ENCODE peak calls at places on chromosomes 2 and 18, in seven cellular contexts. A, S, F, B, R, G and P are unnamed samples.

GRCh38 chr2:190887089-190887488 is 6.5 kb downstream of the GLS start:
- DNase-seq in S (no peak), A (no peak), B (no peak), F (no peak), G (peak; percentile 52), R (peak; percentile 56), P (peak; percentile 49)

GRCh38 chr18:29840101-29840500 is 1202.4 kb downstream of the DSC3 start:
- DNase-seq in F (no peak), B (peak; percentile 62), A (peak; percentile 42), S (no peak), G (peak; percentile 79), R (peak; percentile 84), P (peak; percentile 75)

GRCh38 chr2:45237850-45238542 is 228.7 kb upstream of the SIX2 start:
- DNase-seq in B (peak; percentile 74), F (no peak), G (peak; percentile 99), A (peak; percentile 16), S (no peak), R (peak; percentile 95), P (peak; percentile 96)

GRCh38 chr2:180728928-180729559 is 251.4 kb upstream of the UBE2E3 start:
- DNase-seq in R (peak; percentile 78), S (no peak), F (no peak), B (peak; percentile 93), A (no peak), G (peak; percentile 90), P (peak; percentile 92)

GRCh38 chr18:69752737-69753380 is 194.8 kb downstream of the CD226 start:
- DNase-seq in A (no peak), G (peak; percentile 55), S (no peak), B (no peak), F (no peak), R (no peak), P (no peak)

GRCh38 chr2:137467246-137467862 is 496.9 kb upstream of the HNMT start:
- DNase-seq in F (peak; percentile 72), G (peak; percentile 71), S (peak; percentile 39), A (no peak), R (peak; percentile 48), B (peak; percentile 3), P (peak; percentile 1)

GRCh38 chr2:132415256-132416079 is 1.1 kb upstream of the GPR39 start:
- DNase-seq in B (peak; percentile 57), F (peak; percentile 52), R (peak; percentile 20), G (peak; percentile 79), S (no peak), A (no peak), P (no peak)

GRCh38 chr2:55311444-55311870 is 42.4 kb upstream of the MTIF2 start:
- DNase-seq in R (peak; percentile 59), B (peak; percentile 69), G (peak; percentile 71), F (peak; percentile 4), S (peak; percentile 8), A (no peak), P (no peak)

GRCh38 chr18:54162431-54162830 is 62.0 kb downstream of the MBD2 start:
- DNase-seq in F (no peak), G (peak; percentile 83), S (no peak), R (peak; percentile 49), B (peak; percentile 38), A (no peak), P (peak; percentile 91)

GRCh38 chr2:103445356-103445755 is 683.5 kb downstream of the TMEM182 start:
- DNase-seq in B (no peak), F (no peak), R (no peak), S (no peak), A (no peak), G (no peak), P (no peak)

GRCh38 chr2:26076001-26076587 is 42.2 kb downstream of the RAB10 start:
- DNase-seq in F (no peak), B (no peak), G (peak; percentile 67), R (no peak), A (no peak), S (no peak), P (no peak)

GRCh38 chr2:18118703-18119102 is 240.2 kb downstream of the KCNS3 start:
- DNase-seq in S (no peak), A (no peak), B (no peak), G (peak; percentile 38), F (no peak), R (no peak), P (peak; percentile 59)

GRCh38 chr2:119699016-119699606 is 20.1 kb downstream of the TMEM177 start:
- DNase-seq in R (no peak), G (no peak), A (no peak), B (peak; percentile 13), S (no peak), F (no peak), P (no peak)

GRCh38 chr2:170770304-170771048 is at the start of gene ERICH2:
- DNase-seq in S (peak; percentile 47), G (peak; percentile 88), A (peak; percentile 80), B (peak; percentile 72), R (peak; percentile 84), F (peak; percentile 95), P (peak; percentile 36)

GRCh38 chr18:48957616-48958015 is 6.9 kb upstream of the SMAD7 start:
- DNase-seq in B (no peak), S (no peak), F (no peak), R (no peak), A (no peak), G (no peak), P (no peak)

GRCh38 chr18:26190506-26190905 is 35.7 kb upstream of the TAF4B start:
- DNase-seq in R (no peak), B (no peak), S (peak; percentile 94), A (no peak), G (no peak), F (no peak), P (no peak)

GRCh38 chr2:26477911-26478253 is at the start of gene OTOF:
- DNase-seq in R (peak; percentile 49), F (no peak), A (no peak), G (peak; percentile 14), S (no peak), B (peak; percentile 48), P (peak; percentile 63)

GRCh38 chr2:26457241-26457666 is 20.7 kb downstream of the OTOF start:
- DNase-seq in S (no peak), R (no peak), B (no peak), G (no peak), F (no peak), A (no peak), P (no peak)

GRCh38 chr18:48780151-48781001 is 170.4 kb downstream of the SMAD7 start:
- DNase-seq in F (no peak), A (no peak), B (peak; percentile 33), G (no peak), R (no peak), S (no peak), P (peak; percentile 51)

GRCh38 chr2:150047731-150048130 is 439.7 kb downstream of the RND3 start:
- DNase-seq in G (no peak), B (no peak), R (peak; percentile 19), A (no peak), F (no peak), S (no peak), P (no peak)

GRCh38 chr2:207258191-207258991 is 92.6 kb upstream of the KLF7 start:
- DNase-seq in A (no peak), R (peak; percentile 54), S (no peak), G (peak; percentile 96), F (no peak), B (peak; percentile 100), P (peak; percentile 100)

GRCh38 chr18:79857082-79857661 is 59.4 kb downstream of the KCNG2 start:
- DNase-seq in B (peak; percentile 1), A (no peak), R (peak; percentile 5), S (no peak), F (no peak), G (no peak), P (peak; percentile 53)

GRCh38 chr2:200376422-200377142 is 70.1 kb downstream of the SPATS2L start:
- DNase-seq in B (no peak), R (no peak), S (no peak), G (peak; percentile 42), A (peak; percentile 15), F (no peak), P (no peak)

GRCh38 chr2:30072250-30072842 is 74.5 kb upstream of the YPEL5 start:
- DNase-seq in A (peak; percentile 57), B (peak; percentile 70), G (peak; percentile 91), R (peak; percentile 55), S (peak; percentile 70), F (peak; percentile 89), P (peak; percentile 46)

GRCh38 chr2:231781798-231782726 is 980 bp upstream of the PDE6D start:
- DNase-seq in F (peak; percentile 29), A (peak; percentile 10), B (peak; percentile 70), S (peak; percentile 60), G (peak; percentile 30), R (peak; percentile 69), P (peak; percentile 53)

GRCh38 chr2:42052702-42053481 is 5.1 kb downstream of the PKDCC start:
- DNase-seq in F (no peak), A (no peak), G (no peak), R (no peak), B (peak; percentile 77), S (no peak), P (peak; percentile 37)
- H3K4me1 ChIP-seq in F (peaks cover 48% of the 10 kb centered on the region), A (no peaks in the 10 kb centered on the region), G (peaks cover 20% of the 10 kb centered on the region), R (no peaks in the 10 kb centered on the region), B (peaks cover 48% of the 10 kb centered on the region), S (no peaks in the 10 kb centered on the region), P (peaks cover 29% of the 10 kb centered on the region)

GRCh38 chr2:8170552-8170951 is 511.3 kb upstream of the ID2 start:
- DNase-seq in A (no peak), R (no peak), S (no peak), B (no peak), F (no peak), G (no peak), P (no peak)
- H2AFZ ChIP-seq in A (no peak overlapping the region), R (no peak overlapping the region), S (no peak overlapping the region), B (no peak overlapping the region), F (peak overlapping the region; percentile 89), G (no peak overlapping the region), P (no peak overlapping the region)

GRCh38 chr2:242088471-242089212 is 219.1 kb downstream of the RTP5 start:
- DNase-seq in S (peak; percentile 93), R (peak; percentile 84), A (peak; percentile 58), B (peak; percentile 82), F (peak; percentile 93), G (peak; percentile 90), P (peak; percentile 61)

GRCh38 chr2:242085941-242086621 is 216.6 kb downstream of the RTP5 start:
- DNase-seq in R (no peak), B (peak; percentile 15), S (peak; percentile 50), F (no peak), A (no peak), G (peak; percentile 2), P (no peak)
- H3K4me2 ChIP-seq in R (no peak overlapping the region), B (no peak overlapping the region), S (peak overlapping the region; percentile 50), F (no peak overlapping the region), A (no peak overlapping the region), G (no peak overlapping the region), P (no peak overlapping the region)

GRCh38 chr2:99472327-99472960 is 17.4 kb downstream of the REV1 start:
- DNase-seq in A (no peak), B (no peak), R (no peak), G (peak; percentile 70), F (no peak), S (no peak), P (no peak)

GRCh38 chr2:99473496-99474083 is 16.2 kb downstream of the REV1 start:
- DNase-seq in R (no peak), G (no peak), F (no peak), A (no peak), S (no peak), B (no peak), P (no peak)

GRCh38 chr2:99471635-99472326 is 18.0 kb downstream of the REV1 start:
- DNase-seq in A (no peak), F (no peak), B (no peak), G (peak; percentile 48), R (peak; percentile 84), S (no peak), P (no peak)

GRCh38 chr2:99469394-99469793 is 20.4 kb downstream of the REV1 start:
- DNase-seq in R (no peak), S (no peak), A (no peak), G (no peak), B (no peak), F (no peak), P (no peak)

GRCh38 chr2:99470957-99471356 is 18.9 kb downstream of the REV1 start:
- DNase-seq in F (no peak), G (no peak), R (no peak), S (no peak), A (no peak), B (no peak), P (no peak)
- H3K4me1 ChIP-seq in F (peaks cover 55% of the 10 kb centered on the region), G (peaks cover 45% of the 10 kb centered on the region), R (peaks cover 37% of the 10 kb centered on the region), S (no peaks in the 10 kb centered on the region), A (no peaks in the 10 kb centered on the region), B (peaks cover 3% of the 10 kb centered on the region), P (no peaks in the 10 kb centered on the region)